ENCODE peak calls at places on chromosomes 4 and X, in five cellular contexts. U is cardiac muscle cell, Q is tibial nerve, H is thoracic aorta, I is tibial artery. V is an unnamed sample.

GRCh38 chr4:9898596-9899345 is 117.3 kb downstream of the DRD5 start:
- DNase-seq in U (peak), Q (no peak), H (no peak), I (no peak), V (no peak)

GRCh38 chrX:19747672-19748610 is 139.5 kb downstream of the SH3KBP1 start:
- DNase-seq in U (no peak), Q (no peak), H (no peak), I (no peak), V (peak)

GRCh38 chrX:117274943-117275342 is 812.2 kb upstream of the CT83 start:
- DNase-seq in U (no peak), Q (no peak), H (no peak), I (no peak), V (no peak)

GRCh38 chr4:87235020-87235671 is 14.7 kb upstream of the KLHL8 start:
- DNase-seq in U (no peak), Q (no peak), H (no peak), I (no peak), V (no peak)

GRCh38 chr4:184747034-184747830 is 13.3 kb upstream of the CENPU start:
- DNase-seq in U (no peak), Q (no peak), H (no peak), I (no peak), V (no peak)

GRCh38 chr4:169238445-169238844 is 32.3 kb downstream of the SH3RF1 start:
- DNase-seq in U (peak), Q (no peak), H (peak), I (no peak), V (no peak)

GRCh38 chr4:7815562-7815961 is 124.1 kb downstream of the AFAP1 start:
- DNase-seq in U (peak), Q (no peak), H (no peak), I (no peak), V (no peak)

GRCh38 chr4:156623376-156623775 is 348.2 kb downstream of the PDGFC start:
- DNase-seq in U (no peak), Q (no peak), H (no peak), I (no peak), V (no peak)

GRCh38 chr4:119833611-119834010 is 205.0 kb upstream of the PDE5A start:
- DNase-seq in U (no peak), Q (no peak), H (no peak), I (no peak), V (no peak)

GRCh38 chr4:73620115-73620792 is at the start of gene RASSF6:
- DNase-seq in U (no peak), Q (no peak), H (no peak), I (no peak), V (no peak)

GRCh38 chr4:185992585-185992984 is 76.4 kb upstream of the TLR3 start:
- DNase-seq in U (no peak), Q (no peak), H (no peak), I (no peak), V (no peak)

GRCh38 chr4:21858971-21859370 is 89.6 kb downstream of the KCNIP4 start:
- DNase-seq in U (no peak), Q (no peak), H (no peak), I (no peak), V (no peak)

GRCh38 chrX:13670197-13670596 is 17.3 kb downstream of the TCEANC start:
- DNase-seq in U (no peak), Q (no peak), H (no peak), I (no peak), V (no peak)

GRCh38 chr4:9781343-9782135 is at the start of gene DRD5:
- DNase-seq in U (no peak), Q (no peak), H (no peak), I (no peak), V (no peak)

GRCh38 chrX:139890991-139891700 is 41.7 kb downstream of the ATP11C start:
- DNase-seq in U (peak), Q (no peak), H (no peak), I (no peak), V (no peak)

GRCh38 chrX:76428243-76429130 is 977 bp downstream of the MAGEE1 start:
- DNase-seq in U (no peak), Q (no peak), H (no peak), I (no peak), V (peak)

GRCh38 chrX:20506739-20507138 is 240.0 kb upstream of the RPS6KA3 start:
- DNase-seq in U (no peak), Q (no peak), H (no peak), I (no peak), V (no peak)

GRCh38 chrX:45710081-45710801 is 509.6 kb upstream of the DIPK2B start:
- DNase-seq in U (peak), Q (no peak), H (no peak), I (no peak), V (no peak)

GRCh38 chr4:87219648-87220093 is 747 bp downstream of the KLHL8 start:
- DNase-seq in U (peak), Q (no peak), H (no peak), I (peak), V (no peak)

GRCh38 chr4:616911-617643 is 8.3 kb upstream of the PDE6B start:
- DNase-seq in U (no peak), Q (no peak), H (no peak), I (no peak), V (no peak)

GRCh38 chrX:70664726-70665125 is 220.1 kb downstream of the DLG3 start:
- DNase-seq in U (peak), Q (no peak), H (no peak), I (no peak), V (no peak)

GRCh38 chr4:70759627-70760026 is 37.9 kb downstream of the RUFY3 start:
- DNase-seq in U (no peak), Q (no peak), H (no peak), I (no peak), V (no peak)
- H3K4me3 ChIP-seq in U (no peak), Q (no peak), H (peak), I (no peak), V (peak)

GRCh38 chrX:145727476-145727875 is 90.2 kb upstream of the SLITRK2 start:
- DNase-seq in U (no peak), Q (no peak), H (no peak), I (no peak), V (no peak)
- H3K27ac ChIP-seq in U (no peak), Q (no peak), H (no peak), I (no peak), V (no peak)

DNA sequence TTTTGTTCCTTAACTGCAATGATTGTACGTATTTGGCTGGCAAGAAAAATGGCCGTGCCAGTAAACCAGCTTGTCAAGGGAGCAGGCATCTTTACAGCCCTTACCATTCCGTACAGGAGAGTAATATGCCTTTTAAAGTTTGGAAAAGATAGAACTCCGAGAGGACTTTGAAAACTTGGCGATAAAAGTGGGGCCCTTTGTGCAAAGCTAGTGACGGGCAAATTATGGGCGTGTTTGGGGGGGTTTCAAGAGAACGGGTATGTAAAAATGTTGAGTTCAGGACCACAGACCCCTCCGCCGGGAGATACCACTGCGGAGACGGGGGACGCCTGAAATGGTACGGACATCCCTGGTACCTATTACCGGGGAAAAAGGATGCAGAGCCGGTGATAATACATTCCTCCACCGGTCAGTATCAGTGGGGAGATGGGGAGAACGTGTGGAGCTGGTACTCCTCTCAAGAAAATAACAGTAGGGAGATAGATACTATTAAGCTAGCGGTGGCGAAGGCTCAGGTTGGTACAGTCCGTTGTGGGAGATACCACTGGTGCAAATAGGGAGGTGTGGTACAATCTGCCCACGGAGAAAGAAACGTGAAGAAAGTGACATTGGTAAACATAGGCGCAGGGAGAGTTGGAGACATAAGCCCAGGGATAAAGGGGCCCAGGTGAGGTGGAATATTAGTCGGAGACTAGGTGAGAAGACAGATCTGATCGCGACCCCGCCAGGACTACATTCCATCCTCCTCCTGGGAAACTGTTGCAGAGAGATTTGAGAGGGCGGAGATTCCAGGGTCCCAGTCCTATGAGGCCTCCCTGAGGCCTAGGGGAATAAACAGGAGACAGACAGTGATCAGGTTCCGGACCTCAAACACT is 14.5 kb downstream of the SPACA5 start:
- DNase-seq in U (peak), Q (peak), H (no peak), I (peak), V (peak)
- H3K4me3 ChIP-seq in U (peak), Q (peak), H (peak), I (peak), V (peak)

DNA sequence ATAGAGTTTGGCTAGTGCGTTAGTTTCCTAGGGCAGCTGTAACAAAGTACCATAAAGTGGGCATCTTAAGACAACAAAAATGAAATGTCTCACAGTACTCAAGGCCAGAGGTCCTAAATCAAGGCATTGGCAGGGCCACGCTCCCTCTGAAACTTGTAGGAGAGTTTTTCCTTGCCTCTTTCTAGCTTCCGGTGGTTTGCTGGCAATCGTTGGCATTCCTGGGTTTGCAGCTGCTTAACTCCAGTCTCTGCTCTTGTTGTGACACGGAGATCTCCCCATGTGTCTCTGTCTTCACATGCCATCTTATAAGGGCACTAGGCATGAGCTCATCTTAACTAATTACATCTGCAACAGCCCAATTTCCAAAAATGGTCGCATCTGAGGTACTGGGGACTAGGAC is 362.0 kb upstream of the BOD1L1 start:
- DNase-seq in U (peak), Q (no peak), H (no peak), I (no peak), V (no peak)
- H3K27ac ChIP-seq in U (no peak), Q (no peak), H (no peak), I (peak), V (no peak)

GRCh38 chrX:88366314-88366713 is 380.7 kb upstream of the CPXCR1 start:
- DNase-seq in U (no peak), Q (no peak), H (no peak), I (no peak), V (no peak)
- H3K4me3 ChIP-seq in U (no peak), Q (no peak), H (no peak), I (no peak), V (no peak)

GRCh38 chr4:83089759-83090158 is 24.8 kb downstream of the PLAC8 start:
- DNase-seq in U (no peak), Q (no peak), H (no peak), I (no peak), V (no peak)

GRCh38 chr4:83082777-83083176 is 31.8 kb downstream of the PLAC8 start:
- DNase-seq in U (peak), Q (no peak), H (no peak), I (no peak), V (no peak)

GRCh38 chr4:83083925-83084475 is 30.5 kb downstream of the PLAC8 start:
- DNase-seq in U (peak), Q (no peak), H (no peak), I (no peak), V (peak)
- H3K27ac ChIP-seq in U (no peak), Q (no peak), H (no peak), I (no peak), V (peak)

GRCh38 chrX:41336447-41336846 is 2.5 kb downstream of the DDX3X start:
- DNase-seq in U (no peak), Q (no peak), H (no peak), I (no peak), V (no peak)

GRCh38 chrX:41337140-41337539 is 3.2 kb downstream of the DDX3X start:
- DNase-seq in U (no peak), Q (no peak), H (no peak), I (no peak), V (no peak)

GRCh38 chrX:41338422-41338821 is 4.5 kb downstream of the DDX3X start:
- DNase-seq in U (no peak), Q (no peak), H (no peak), I (no peak), V (no peak)

GRCh38 chrX:41335590-41336331 is 1.8 kb downstream of the DDX3X start:
- DNase-seq in U (no peak), Q (no peak), H (no peak), I (no peak), V (no peak)

DNA sequence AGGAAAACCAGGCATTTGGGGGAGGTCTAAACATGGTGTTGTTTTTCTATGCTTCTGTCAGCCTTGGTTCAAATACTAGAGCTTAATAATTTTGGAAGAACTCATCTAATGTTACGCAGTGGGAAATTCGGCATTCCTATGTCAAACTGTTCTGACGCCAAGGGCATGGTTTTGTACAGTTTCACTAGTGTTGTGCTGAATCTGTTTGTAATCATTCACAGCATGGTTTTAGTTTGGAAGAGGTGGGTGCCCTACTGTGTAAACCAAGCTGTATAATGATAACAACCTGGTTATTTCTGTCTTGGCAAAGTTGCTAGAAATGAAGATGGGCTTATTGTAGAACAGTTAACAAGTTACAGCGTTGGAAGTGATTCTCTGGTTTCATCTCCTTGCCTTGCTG is 5.2 kb downstream of the DDX3X start:
- DNase-seq in U (no peak), Q (no peak), H (no peak), I (no peak), V (no peak)
- H3K4me3 ChIP-seq in U (no peak), Q (no peak), H (peak), I (no peak), V (peak)

V was measured in effector memory CD4-positive, alpha-beta T cell.